ENCODE peak calls at places on chromosome 12, in four cellular contexts. I is stimulated activated CD8-positive, alpha-beta memory T cell treated with anti-CD3 and anti-CD28 coated beads, Interleukin-7, amount 100 ng/mL, for 4 hours; U is BE2C; P is left colon. R is an unnamed sample.

GRCh38 chr12:2285462-2285861 is 232.7 kb downstream of the CACNA1C start:
- DNase-seq in U (no peak), P (no peak), I (no peak), R (no peak)

GRCh38 chr12:32819424-32819823 is 63.7 kb upstream of the YARS2 start:
- DNase-seq in P (no peak), U (no peak), I (no peak), R (no peak)

GRCh38 chr12:1858456-1858855 is 38.1 kb downstream of the LRTM2 start:
- DNase-seq in P (peak; percentile 8), I (no peak), U (no peak), R (no peak)

GRCh38 chr12:109999649-109999971 is 380 bp downstream of the ANKRD13A start:
- DNase-seq in P (peak; percentile 45), U (no peak), I (no peak), R (no peak)

GRCh38 chr12:84689638-84690037 is 223.0 kb downstream of the SLC6A15 start:
- DNase-seq in U (no peak), I (no peak), P (no peak), R (no peak)

GRCh38 chr12:102811125-102811737 is 105.8 kb downstream of the PAH start:
- DNase-seq in I (no peak), U (peak; percentile 41), P (no peak), R (peak; percentile 34)

GRCh38 chr12:6264402-6265037 is 46.0 kb upstream of the PLEKHG6 start:
- DNase-seq in U (no peak), I (no peak), P (no peak), R (peak; percentile 79)

GRCh38 chr12:16352481-16352880 is 5.0 kb downstream of the MGST1 start:
- DNase-seq in P (no peak), I (no peak), U (no peak), R (no peak)

GRCh38 chr12:53097564-53098353 is at the start of gene IGFBP6:
- DNase-seq in U (peak; percentile 77), P (peak; percentile 42), I (peak; percentile 52), R (no peak)